ENCODE peak calls at places on chromosomes 7 and 10, in ten cellular contexts. B is tibial nerve, C is A549, H is lower leg skin, U is breast epithelium, N is ovary, R is K562, F is right lobe of liver, S is transverse colon, P is testis. O is an unnamed sample.
A peak's percentile ranks its signal among the peaks of the same experiment; 100 is the strongest.

GRCh38 chr10:35783305-35783838 is 141.3 kb upstream of the FZD8 start:
- DNase-seq in B (no peak), C (peak; percentile 8), H (no peak), U (no peak), N (no peak), R (no peak), F (no peak), S (no peak), P (no peak), O (no peak)

GRCh38 chr7:14687777-14688176 is 214.8 kb downstream of the DGKB start:
- DNase-seq in B (no peak), C (no peak), H (no peak), U (no peak), N (no peak), R (no peak), F (no peak), S (no peak), P (no peak), O (no peak)

GRCh38 chr10:105700327-105700726 is 1059.2 kb downstream of the SORCS3 start:
- DNase-seq in B (no peak), C (no peak), H (no peak), U (no peak), N (no peak), R (no peak), F (no peak), S (no peak), P (no peak), O (no peak)

GRCh38 chr7:72493850-72494661 is 81.9 kb upstream of the CALN1 start:
- DNase-seq in B (peak; percentile 32), C (peak; percentile 40), H (peak; percentile 31), U (no peak), N (no peak), R (peak; percentile 79), F (no peak), S (peak; percentile 62), P (peak; percentile 88), O (peak; percentile 47)

GRCh38 chr10:103986360-103986759 is 19.4 kb downstream of the SLK start:
- DNase-seq in B (no peak), C (no peak), H (no peak), U (no peak), N (no peak), R (no peak), F (no peak), S (no peak), P (no peak), O (no peak)

GRCh38 chr10:117936136-117936535 is 110.6 kb downstream of the RAB11FIP2 start:
- DNase-seq in B (no peak), C (no peak), H (peak; percentile 25), U (no peak), N (no peak), R (no peak), F (no peak), S (no peak), P (no peak), O (no peak)

GRCh38 chr10:99809931-99810615 is 27.6 kb downstream of the ABCC2 start:
- DNase-seq in B (no peak), C (no peak), H (peak; percentile 39), U (no peak), N (no peak), R (no peak), F (no peak), S (no peak), P (no peak), O (peak; percentile 7)

GRCh38 chr10:63416376-63416775 is 49.4 kb downstream of the JMJD1C start:
- DNase-seq in B (no peak), C (no peak), H (no peak), U (no peak), N (no peak), R (no peak), F (no peak), S (no peak), P (no peak), O (no peak)

GRCh38 chr7:96589038-96589437 is 120.6 kb downstream of the SEM1 start:
- DNase-seq in B (no peak), C (no peak), H (no peak), U (no peak), N (no peak), R (no peak), F (no peak), S (no peak), P (no peak), O (no peak)

DNA sequence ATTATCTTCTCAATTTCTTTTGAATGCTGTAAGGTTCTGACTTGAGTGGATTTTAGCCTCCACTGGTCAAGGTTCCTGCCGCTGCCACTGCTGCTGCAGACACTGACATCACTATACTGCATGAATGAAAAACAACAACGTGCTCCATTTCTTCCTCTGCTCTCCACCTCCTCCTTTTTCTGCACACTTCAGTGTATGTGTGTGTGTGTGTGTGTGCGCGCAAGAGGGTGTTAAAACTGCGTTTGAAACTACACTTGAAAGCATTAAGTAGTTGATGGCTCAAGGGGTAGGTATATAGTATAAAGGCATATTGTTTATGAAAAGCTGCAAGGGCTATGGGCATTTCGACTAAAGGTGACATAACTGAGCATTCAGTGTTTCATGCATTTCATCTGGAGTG is 3.5 kb downstream of the GLCCI1 start:
- DNase-seq in B (no peak), C (no peak), H (no peak), U (no peak), N (no peak), R (peak; percentile 23), F (no peak), S (no peak), P (no peak), O (no peak)
- H3K4me3 ChIP-seq in B (peak overlapping the region; percentile 11), C (no peak overlapping the region), H (no peak overlapping the region), U (no peak overlapping the region), N (no peak overlapping the region), R (peak overlapping the region; percentile 18), F (no peak overlapping the region), S (no peak overlapping the region), P (no peak overlapping the region), O (no peak overlapping the region)

GRCh38 chr7:51162724-51163329 is 153.8 kb downstream of the COBL start:
- DNase-seq in B (peak; percentile 66), C (peak; percentile 41), H (peak; percentile 82), U (peak; percentile 73), N (peak; percentile 62), R (peak; percentile 81), F (no peak), S (peak; percentile 77), P (peak; percentile 93), O (peak; percentile 93)

GRCh38 chr7:51161937-51162336 is 154.7 kb downstream of the COBL start:
- DNase-seq in B (no peak), C (no peak), H (no peak), U (no peak), N (no peak), R (peak; percentile 12), F (no peak), S (no peak), P (no peak), O (no peak)

GRCh38 chr7:51158742-51159441 is 157.7 kb downstream of the COBL start:
- DNase-seq in B (no peak), C (no peak), H (no peak), U (no peak), N (no peak), R (no peak), F (no peak), S (no peak), P (no peak), O (no peak)

GRCh38 chr7:51160411-51160810 is 156.2 kb downstream of the COBL start:
- DNase-seq in B (no peak), C (no peak), H (no peak), U (no peak), N (no peak), R (no peak), F (no peak), S (no peak), P (no peak), O (no peak)

GRCh38 chr7:51160990-51161615 is 155.5 kb downstream of the COBL start:
- DNase-seq in B (peak; percentile 40), C (peak; percentile 38), H (peak; percentile 31), U (peak; percentile 55), N (peak; percentile 46), R (peak; percentile 74), F (no peak), S (peak; percentile 53), P (peak; percentile 73), O (peak; percentile 35)
- TF ChIP-seq POLR2A in B (no peak), C (no peak), H (no peak), U (no peak), N (no peak), R (no peak), F (no peak), S (no peak), P (no peak), O (no peak)

DNA sequence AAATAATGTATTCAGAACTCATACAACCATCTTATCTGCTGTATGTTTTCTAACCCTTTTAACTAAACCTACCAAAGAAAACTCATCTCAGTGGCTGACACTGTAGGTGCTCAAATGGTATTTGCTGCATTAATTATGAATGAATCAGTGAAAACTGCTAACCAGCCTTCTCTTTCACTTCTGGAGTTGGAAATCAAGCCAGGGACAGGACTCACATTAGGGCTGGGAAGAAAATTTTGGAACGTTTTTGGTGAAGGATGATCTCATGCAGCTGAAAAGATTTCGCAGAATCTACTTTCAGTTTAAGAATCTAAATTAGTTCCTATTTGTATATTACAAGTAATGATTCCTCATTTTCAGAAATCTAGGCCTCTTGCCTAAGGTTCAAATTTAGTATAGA is 12.9 kb downstream of the MTPN start:
- DNase-seq in B (no peak), C (no peak), H (no peak), U (no peak), N (no peak), R (no peak), F (no peak), S (no peak), P (no peak), O (no peak)
- H3K4me3 ChIP-seq in B (no peak overlapping the region), C (no peak overlapping the region), H (no peak overlapping the region), U (no peak overlapping the region), N (no peak overlapping the region), R (no peak overlapping the region), F (no peak overlapping the region), S (no peak overlapping the region), P (no peak overlapping the region), O (no peak overlapping the region)

DNA sequence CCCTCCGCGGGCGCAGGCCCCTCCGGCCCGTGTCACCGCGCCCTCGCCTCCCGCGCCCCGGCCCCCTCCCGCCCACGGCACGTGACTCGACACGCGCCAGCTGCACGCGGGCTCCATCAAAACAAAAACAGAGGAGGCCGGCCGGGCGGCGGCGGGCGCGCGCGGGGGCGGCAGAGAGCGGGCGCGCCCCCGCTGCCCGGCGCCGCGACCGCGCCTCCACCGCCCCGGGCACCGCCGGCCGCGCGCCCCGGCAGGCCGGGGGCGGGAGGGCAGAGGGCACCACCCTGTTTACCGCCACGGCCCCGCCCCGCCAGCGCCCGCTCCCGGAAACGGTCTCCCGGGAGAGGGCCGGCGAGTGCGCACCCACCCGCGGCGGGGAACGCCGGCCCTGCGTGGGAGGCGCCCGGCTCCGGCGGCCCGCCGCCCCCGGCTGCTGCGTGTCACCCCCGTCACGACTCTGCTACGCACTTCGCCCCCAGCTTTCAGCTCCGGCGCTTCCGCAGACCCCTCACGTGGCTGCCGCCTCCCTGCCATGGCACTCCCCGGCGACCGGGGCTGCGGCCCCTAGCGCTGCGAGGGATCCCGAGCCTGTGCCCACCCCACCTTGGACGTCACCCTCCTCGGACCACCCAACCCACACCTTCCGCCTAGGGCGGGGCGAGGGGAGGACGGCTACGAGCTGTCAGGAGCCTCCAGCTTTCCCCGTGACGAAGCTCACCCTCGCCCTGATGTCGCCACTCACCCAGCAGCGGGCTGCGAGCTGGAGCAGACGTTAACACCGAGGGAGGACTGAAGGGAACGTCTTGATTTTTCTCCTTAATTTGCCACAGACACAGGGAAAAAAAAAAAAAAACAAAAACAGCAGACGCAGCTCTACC is 221.6 kb upstream of the MKLN1 start:
- DNase-seq in B (peak; percentile 76), C (peak; percentile 67), H (peak; percentile 77), U (peak; percentile 72), N (peak; percentile 83), R (peak; percentile 81), F (peak; percentile 93), S (peak; percentile 87), P (peak; percentile 85), O (peak; percentile 65)
- TF ChIP-seq POLR2A in B (peak; percentile 85), C (no peak), H (no peak), U (peak; percentile 56), N (peak; percentile 70), R (peak; percentile 66), F (peak; percentile 89), S (peak; percentile 84), P (no peak), O (peak; percentile 78)

GRCh38 chr10:133224861-133225366 is 5.1 kb upstream of the UTF1 start:
- DNase-seq in B (no peak), C (no peak), H (no peak), U (no peak), N (peak; percentile 78), R (peak; percentile 72), F (no peak), S (no peak), P (peak; percentile 81), O (no peak)
- H3K4me3 ChIP-seq in B (no peak overlapping the region), C (no peak overlapping the region), H (no peak overlapping the region), U (no peak overlapping the region), N (peak overlapping the region; percentile 39), R (no peak overlapping the region), F (no peak overlapping the region), S (no peak overlapping the region), P (peak overlapping the region; percentile 13), O (no peak overlapping the region)

O was measured in prostate gland.